ENCODE peak calls at places on chromosomes 3 and 15, in five cellular contexts. B, G, Z, W and R are unnamed samples.

GRCh38 chr3:113405180-113405579 is 36.1 kb downstream of the CFAP44 start:
- DNase-seq in B (no peak), G (no peak), Z (no peak), W (no peak), R (peak; percentile 67)

GRCh38 chr3:42055291-42055690 is 35.9 kb upstream of the TRAK1 start:
- DNase-seq in B (no peak), G (no peak), Z (no peak), W (no peak), R (peak; percentile 66)

GRCh38 chr3:160314949-160315348 is 84.1 kb downstream of the IFT80 start:
- DNase-seq in B (no peak), G (no peak), Z (no peak), W (no peak), R (no peak)

GRCh38 chr3:47225310-47225906 is 57.2 kb downstream of the KIF9 start:
- DNase-seq in B (no peak), G (no peak), Z (no peak), W (no peak), R (peak; percentile 67)

GRCh38 chr15:57591822-57592367 is at the start of gene MYZAP:
- DNase-seq in B (peak; percentile 8), G (peak; percentile 70), Z (peak; percentile 83), W (peak; percentile 66), R (no peak)

GRCh38 chr3:135077186-135077585 is 282.1 kb downstream of the EPHB1 start:
- DNase-seq in B (no peak), G (no peak), Z (no peak), W (no peak), R (no peak)

GRCh38 chr15:87777054-87777498 is 479.5 kb downstream of the NTRK3 start:
- DNase-seq in B (no peak), G (peak; percentile 89), Z (no peak), W (no peak), R (peak; percentile 69)

GRCh38 chr3:197408177-197408957 is 110.0 kb upstream of the DLG1 start:
- DNase-seq in B (no peak), G (peak; percentile 57), Z (no peak), W (no peak), R (peak; percentile 52)

GRCh38 chr3:105791919-105792786 is 76.7 kb downstream of the CBLB start:
- DNase-seq in B (no peak), G (no peak), Z (peak; percentile 37), W (peak; percentile 83), R (peak; percentile 99)

GRCh38 chr15:61880079-61880478 is 180.2 kb downstream of the VPS13C start:
- DNase-seq in B (no peak), G (no peak), Z (no peak), W (no peak), R (no peak)

GRCh38 chr3:183265713-183266417 is 12.8 kb downstream of the B3GNT5 start:
- DNase-seq in B (no peak), G (peak; percentile 69), Z (peak; percentile 57), W (no peak), R (peak; percentile 96)

GRCh38 chr3:27079427-27080105 is 289.6 kb downstream of the NEK10 start:
- DNase-seq in B (no peak), G (no peak), Z (no peak), W (no peak), R (peak; percentile 8)

GRCh38 chr3:172157566-172158258 is 118.3 kb downstream of the FNDC3B start:
- DNase-seq in B (no peak), G (no peak), Z (no peak), W (no peak), R (no peak)

GRCh38 chr3:172159962-172160538 is 120.7 kb downstream of the FNDC3B start:
- DNase-seq in B (no peak), G (no peak), Z (no peak), W (no peak), R (peak; percentile 65)

GRCh38 chr3:172159376-172159775 is 120.0 kb downstream of the FNDC3B start:
- DNase-seq in B (no peak), G (no peak), Z (no peak), W (no peak), R (peak; percentile 69)

GRCh38 chr3:172156309-172156998 is 117.1 kb downstream of the FNDC3B start:
- DNase-seq in B (no peak), G (no peak), Z (peak; percentile 85), W (peak; percentile 67), R (no peak)

GRCh38 chr3:172158741-172159140 is 119.4 kb downstream of the FNDC3B start:
- DNase-seq in B (no peak), G (no peak), Z (no peak), W (no peak), R (no peak)
- H3K4me1 ChIP-seq in B (peaks cover 2% of the 10 kb centered on the region), G (peaks cover 14% of the 10 kb centered on the region), Z (peaks cover 42% of the 10 kb centered on the region), W (peaks cover 65% of the 10 kb centered on the region), R (peaks cover 12% of the 10 kb centered on the region)

GRCh38 chr3:36815375-36815774 is 51.0 kb upstream of the DCLK3 start:
- DNase-seq in B (no peak), G (no peak), Z (no peak), W (no peak), R (no peak)
- H3K4me1 ChIP-seq in B (no peaks in the 10 kb centered on the region), G (no peaks in the 10 kb centered on the region), Z (no peaks in the 10 kb centered on the region), W (no peaks in the 10 kb centered on the region), R (no peaks in the 10 kb centered on the region)

GRCh38 chr15:65333441-65333820 is 29.0 kb downstream of the RNU5B-1 start:
- DNase-seq in B (no peak), G (no peak), Z (no peak), W (peak; percentile 12), R (no peak)
- H3K4me1 ChIP-seq in B (no peaks in the 10 kb centered on the region), G (peaks cover 5% of the 10 kb centered on the region), Z (no peaks in the 10 kb centered on the region), W (no peaks in the 10 kb centered on the region), R (no peaks in the 10 kb centered on the region)

GRCh38 chr15:66648588-66648987 is 53.4 kb upstream of the SMAD6 start:
- DNase-seq in B (no peak), G (no peak), Z (no peak), W (no peak), R (no peak)
- H3K4me1 ChIP-seq in B (no peaks in the 10 kb centered on the region), G (peaks cover 15% of the 10 kb centered on the region), Z (peaks cover 33% of the 10 kb centered on the region), W (peaks cover 6% of the 10 kb centered on the region), R (peaks cover 8% of the 10 kb centered on the region)

GRCh38 chr15:32851619-32852416 is 134.0 kb downstream of the GREM1 start:
- DNase-seq in B (no peak), G (no peak), Z (no peak), W (no peak), R (peak; percentile 87)
- H3K4me1 ChIP-seq in B (no peaks in the 10 kb centered on the region), G (peaks cover 35% of the 10 kb centered on the region), Z (no peaks in the 10 kb centered on the region), W (no peaks in the 10 kb centered on the region), R (peaks cover 33% of the 10 kb centered on the region)

GRCh38 chr3:150746791-150747590 is 16.0 kb downstream of the SIAH2 start:
- DNase-seq in B (no peak), G (no peak), Z (no peak), W (no peak), R (no peak)
- H3K4me1 ChIP-seq in B (peaks cover 10% of the 10 kb centered on the region), G (no peaks in the 10 kb centered on the region), Z (peaks cover 75% of the 10 kb centered on the region), W (peaks cover 54% of the 10 kb centered on the region), R (peaks cover 4% of the 10 kb centered on the region)

GRCh38 chr3:71103430-71103881 is 480.1 kb downstream of the FOXP1 start:
- DNase-seq in B (no peak), G (peak; percentile 83), Z (peak; percentile 62), W (peak; percentile 51), R (peak; percentile 85)
- H3K4me1 ChIP-seq in B (peaks cover 52% of the 10 kb centered on the region), G (peaks cover 34% of the 10 kb centered on the region), Z (peaks cover 54% of the 10 kb centered on the region), W (no peaks in the 10 kb centered on the region), R (peaks cover 46% of the 10 kb centered on the region)

DNA sequence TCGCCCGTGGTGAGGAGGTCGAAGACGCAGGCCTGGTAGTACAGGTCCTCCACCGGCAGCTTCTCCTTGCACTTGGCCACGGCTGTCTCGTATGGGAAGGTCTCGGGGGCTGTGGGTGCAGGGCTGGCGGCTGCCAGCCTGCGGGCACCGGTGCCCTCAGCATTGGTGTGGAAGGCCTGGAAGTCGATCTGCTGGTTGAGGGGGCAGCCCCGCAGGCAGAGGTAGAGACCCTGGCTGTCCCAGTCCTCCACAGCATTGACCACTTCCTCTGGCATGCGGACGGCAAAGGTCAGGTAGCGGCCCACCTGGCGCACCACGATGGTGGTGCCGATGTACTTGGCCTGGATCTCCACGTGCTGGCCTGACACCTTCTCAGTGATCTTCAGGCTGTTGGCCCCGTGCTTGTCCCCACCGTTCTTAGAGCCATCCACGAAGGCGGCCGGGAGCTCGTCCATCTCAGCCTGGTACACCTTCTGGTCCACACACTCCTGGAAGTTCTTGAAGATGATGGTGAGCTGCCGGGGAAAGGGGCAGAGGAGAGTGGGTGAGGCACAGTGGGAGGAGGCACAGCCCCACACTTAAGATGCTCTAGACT is 43.7 kb downstream of the RGMA start:
- DNase-seq in B (no peak), G (no peak), Z (no peak), W (peak; percentile 44), R (no peak)
- H3K4me1 ChIP-seq in B (peaks cover 20% of the 10 kb centered on the region), G (no peaks in the 10 kb centered on the region), Z (no peaks in the 10 kb centered on the region), W (no peaks in the 10 kb centered on the region), R (no peaks in the 10 kb centered on the region)